ENCODE peak calls at places on chromosomes 16 and 17, in seven cellular contexts. N is PC-3, U is GM23338, H is neural progenitor cell, S is HCT116, T is hepatocyte, O is OCI-LY7. F is an unnamed sample.

GRCh38 chr16:84959045-84959576 is 52.2 kb downstream of the ZDHHC7 start:
- DNase-seq in N (peak; percentile 13), U (peak; percentile 50), H (no peak), S (no peak), T (no peak), O (no peak), F (peak; percentile 32)

GRCh38 chr17:60743812-60744211 is 66.2 kb downstream of the BCAS3 start:
- DNase-seq in N (peak; percentile 86), U (peak; percentile 30), H (no peak), S (peak; percentile 28), T (peak; percentile 6), O (no peak), F (peak; percentile 57)

GRCh38 chr17:45111838-45112237 is 20.5 kb downstream of the PLCD3 start:
- DNase-seq in N (no peak), U (no peak), H (no peak), S (no peak), T (no peak), O (peak; percentile 24), F (no peak)

GRCh38 chr17:74599531-74599939 is 7.5 kb upstream of the CD300LD start:
- DNase-seq in N (no peak), U (no peak), H (no peak), S (no peak), T (no peak), O (no peak), F (no peak)

GRCh38 chr17:42337442-42337841 is 49.1 kb downstream of the STAT5A start:
- DNase-seq in N (no peak), U (no peak), H (no peak), S (no peak), T (no peak), O (no peak), F (peak; percentile 98)

GRCh38 chr16:68083861-68084503 is 1.2 kb upstream of the NFATC3 start:
- DNase-seq in N (no peak), U (peak; percentile 64), H (peak; percentile 64), S (no peak), T (peak; percentile 45), O (no peak), F (peak; percentile 49)

GRCh38 chr17:45646288-45646988 is 137.7 kb upstream of the CRHR1 start:
- DNase-seq in N (no peak), U (no peak), H (no peak), S (no peak), T (no peak), O (no peak), F (no peak)

GRCh38 chr17:72121164-72122001 is 563 bp downstream of the SOX9 start:
- DNase-seq in N (peak; percentile 48), U (peak; percentile 66), H (peak; percentile 71), S (no peak), T (peak; percentile 63), O (no peak), F (peak; percentile 85)

GRCh38 chr17:19387921-19388521 is 1.0 kb upstream of the MFAP4 start:
- DNase-seq in N (peak; percentile 39), U (no peak), H (no peak), S (no peak), T (peak; percentile 83), O (no peak), F (peak; percentile 95)

GRCh38 chr17:72134560-72135399 is 14.0 kb downstream of the SOX9 start:
- DNase-seq in N (peak; percentile 59), U (no peak), H (no peak), S (no peak), T (no peak), O (no peak), F (peak; percentile 45)

GRCh38 chr17:185445-186138 is 4.1 kb upstream of the DOC2B start:
- DNase-seq in N (no peak), U (no peak), H (peak; percentile 66), S (no peak), T (no peak), O (no peak), F (no peak)

GRCh38 chr17:7133424-7133823 is 18.8 kb upstream of the ASGR2 start:
- DNase-seq in N (no peak), U (peak; percentile 82), H (peak; percentile 79), S (no peak), T (peak; percentile 43), O (peak; percentile 46), F (peak; percentile 24)

GRCh38 chr17:64134996-64135395 is 5.1 kb upstream of the ERN1 start:
- DNase-seq in N (no peak), U (no peak), H (no peak), S (no peak), T (no peak), O (no peak), F (no peak)

GRCh38 chr16:89344846-89345577 is 127.5 kb downstream of the ZNF778 start:
- DNase-seq in N (no peak), U (no peak), H (no peak), S (no peak), T (no peak), O (no peak), F (no peak)

GRCh38 chr16:80569440-80570105 is 28.8 kb downstream of the DYNLRB2 start:
- DNase-seq in N (peak; percentile 82), U (no peak), H (no peak), S (no peak), T (peak; percentile 80), O (no peak), F (peak; percentile 38)

GRCh38 chr17:74008196-74008595 is 195.3 kb upstream of the RPL38 start:
- DNase-seq in N (peak; percentile 36), U (peak; percentile 82), H (peak; percentile 59), S (peak; percentile 16), T (peak; percentile 36), O (peak; percentile 40), F (peak; percentile 11)

GRCh38 chr17:78258323-78259229 is 27.1 kb downstream of the TMEM235 start:
- DNase-seq in N (no peak), U (peak; percentile 62), H (peak; percentile 8), S (no peak), T (peak; percentile 74), O (peak; percentile 45), F (peak; percentile 13)

GRCh38 chr16:79415983-79416641 is 184.4 kb downstream of the MAF start:
- DNase-seq in N (no peak), U (no peak), H (no peak), S (no peak), T (no peak), O (no peak), F (no peak)

DNA sequence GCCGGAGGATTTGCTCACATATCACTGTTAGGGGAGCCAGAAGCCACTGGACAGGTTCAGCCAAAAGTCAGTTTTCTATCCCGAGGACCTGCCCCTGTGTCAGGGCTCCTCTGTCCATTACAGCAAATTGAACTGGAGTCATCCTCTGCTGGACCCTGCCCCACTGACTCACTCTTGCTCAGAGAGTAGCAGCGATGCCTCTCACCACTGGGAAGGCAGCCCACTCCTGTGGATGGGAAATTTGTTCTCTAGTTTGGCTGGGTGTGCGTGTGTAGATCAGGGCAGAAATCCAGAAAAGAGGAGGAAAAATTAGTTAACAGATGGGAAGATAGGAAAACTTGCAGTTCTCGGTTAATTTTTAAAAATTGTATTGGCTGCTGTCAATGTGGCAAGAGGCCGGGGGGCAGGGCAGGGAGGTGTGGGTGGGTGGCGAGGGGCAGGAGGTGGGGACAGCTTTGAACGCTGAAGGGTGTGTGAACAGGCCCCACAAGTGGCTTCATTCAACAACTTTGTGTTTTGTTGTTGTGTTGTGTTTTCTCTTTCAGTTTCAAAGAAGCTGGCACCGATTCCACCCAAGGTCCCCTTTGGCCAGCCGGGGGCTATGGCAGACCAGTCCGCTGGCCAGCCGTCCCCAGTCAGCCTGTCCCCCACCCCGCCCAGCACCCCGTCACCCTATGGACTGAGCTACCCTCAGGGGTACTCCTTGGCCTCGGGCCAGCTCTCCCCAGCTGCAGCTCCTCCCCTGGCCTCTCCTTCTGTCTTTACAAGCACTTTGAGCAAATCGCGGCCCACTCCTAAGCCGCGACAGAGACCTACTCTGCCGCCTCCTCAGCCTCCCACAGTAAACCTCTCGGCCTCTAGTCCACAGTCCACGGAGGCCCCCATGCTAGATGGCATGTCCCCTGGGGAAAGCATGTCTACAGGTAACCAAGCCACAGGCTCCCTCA is 33.6 kb downstream of the ELAC2 start:
- DNase-seq in N (peak; percentile 65), U (no peak), H (no peak), S (no peak), T (no peak), O (no peak), F (peak; percentile 98)
- H4K20me1 ChIP-seq in N (no peaks in the 10 kb centered on the region), U (no peaks in the 10 kb centered on the region), H (no peaks in the 10 kb centered on the region), S (no peaks in the 10 kb centered on the region), T (no peaks in the 10 kb centered on the region), O (no peaks in the 10 kb centered on the region), F (no peaks in the 10 kb centered on the region)

DNA sequence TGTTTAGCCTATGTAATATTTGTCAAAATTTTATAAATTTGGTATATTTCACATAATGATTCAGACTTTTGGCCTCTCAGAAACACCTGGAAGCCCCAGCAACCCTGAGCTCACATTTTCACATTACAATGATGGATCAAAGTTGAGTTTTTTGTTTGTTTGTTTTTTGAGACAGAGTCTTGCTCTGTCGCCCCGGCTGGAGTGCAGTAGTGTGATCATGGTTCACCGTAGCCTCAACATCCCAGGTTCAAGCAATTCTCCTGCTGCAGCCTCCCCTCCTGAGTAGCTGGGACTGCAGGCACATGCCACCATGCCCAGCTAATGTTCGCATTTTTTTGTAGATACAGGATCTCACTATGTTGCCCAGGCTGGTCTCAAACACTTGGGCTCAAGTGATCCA is 10.6 kb upstream of the VAT1L start:
- DNase-seq in N (no peak), U (no peak), H (no peak), S (no peak), T (no peak), O (no peak), F (no peak)
- H3K4me1 ChIP-seq in N (no peaks in the 10 kb centered on the region), U (no peaks in the 10 kb centered on the region), H (no peaks in the 10 kb centered on the region), S (peaks cover 2% of the 10 kb centered on the region), T (no peaks in the 10 kb centered on the region), O (no peaks in the 10 kb centered on the region), F (peaks cover 17% of the 10 kb centered on the region)

GRCh38 chr17:65751263-65751662 is 189.8 kb upstream of the AXIN2 start:
- DNase-seq in N (no peak), U (no peak), H (no peak), S (no peak), T (no peak), O (no peak), F (no peak)
- TF ChIP-seq EZH2phosphoT487 in N (no peak), U (no peak), H (no peak), S (no peak), T (no peak), O (no peak), F (no peak)

GRCh38 chr17:13157656-13158055 is 139.8 kb upstream of the ELAC2 start:
- DNase-seq in N (no peak), U (no peak), H (no peak), S (no peak), T (no peak), O (no peak), F (peak; percentile 47)
- H4K20me1 ChIP-seq in N (no peaks in the 10 kb centered on the region), U (no peaks in the 10 kb centered on the region), H (no peaks in the 10 kb centered on the region), S (no peaks in the 10 kb centered on the region), T (no peaks in the 10 kb centered on the region), O (no peaks in the 10 kb centered on the region), F (no peaks in the 10 kb centered on the region)

GRCh38 chr16:23435500-23435899 is 17.5 kb downstream of the COG7 start:
- DNase-seq in N (peak; percentile 72), U (peak; percentile 85), H (peak; percentile 79), S (peak; percentile 49), T (peak; percentile 71), O (peak; percentile 78), F (peak; percentile 69)
- H3K4me1 ChIP-seq in N (no peaks in the 10 kb centered on the region), U (no peaks in the 10 kb centered on the region), H (no peaks in the 10 kb centered on the region), S (no peaks in the 10 kb centered on the region), T (no peaks in the 10 kb centered on the region), O (no peaks in the 10 kb centered on the region), F (no peaks in the 10 kb centered on the region)